ENCODE peak calls at places on chromosomes 3 and 15, in six cellular contexts. W, N, A, D, U and F are unnamed samples. For H3K4me1, the result is how much of the 10 kb centered on the place peaks cover.

GRCh38 chr3:124034809-124035152 is 42.9 kb upstream of the ROPN1 start:
- DNase-seq in W (no peak), N (no peak), A (no peak), D (no peak), U (no peak), F (no peak)

GRCh38 chr3:28840976-28841376 is 439.9 kb upstream of the RBMS3 start:
- DNase-seq in W (no peak), N (peak), A (no peak), D (no peak), U (no peak), F (no peak)

GRCh38 chr15:52134502-52135144 is 22.0 kb upstream of the BCL2L10 start:
- DNase-seq in W (no peak), N (no peak), A (no peak), D (peak), U (no peak), F (peak)

GRCh38 chr3:16647668-16648067 is 42.4 kb upstream of the DAZL start:
- DNase-seq in W (no peak), N (no peak), A (no peak), D (no peak), U (no peak), F (no peak)

GRCh38 chr3:107794664-107795443 is 272.1 kb downstream of the BBX start:
- DNase-seq in W (no peak), N (no peak), A (no peak), D (no peak), U (peak), F (no peak)

GRCh38 chr3:135013206-135013605 is 218.1 kb downstream of the EPHB1 start:
- DNase-seq in W (no peak), N (no peak), A (no peak), D (no peak), U (no peak), F (no peak)

GRCh38 chr3:172224560-172225214 is 185.3 kb downstream of the FNDC3B start:
- DNase-seq in W (no peak), N (no peak), A (no peak), D (no peak), U (peak), F (no peak)

GRCh38 chr15:90042766-90043525 is 41.8 kb downstream of the ZNF710 start:
- DNase-seq in W (no peak), N (no peak), A (no peak), D (peak), U (no peak), F (no peak)

GRCh38 chr3:49647741-49648140 is 26.4 kb upstream of the APEH start:
- DNase-seq in W (no peak), N (no peak), A (no peak), D (no peak), U (no peak), F (peak)

GRCh38 chr3:34108976-34109375 is 310.5 kb downstream of the PDCD6IP start:
- DNase-seq in W (no peak), N (no peak), A (no peak), D (no peak), U (no peak), F (no peak)

GRCh38 chr3:11246663-11246970 is 25.6 kb upstream of the ATG7 start:
- DNase-seq in W (no peak), N (no peak), A (no peak), D (no peak), U (no peak), F (no peak)

GRCh38 chr3:130835483-130835882 is 58.4 kb upstream of the ATP2C1 start:
- DNase-seq in W (peak), N (no peak), A (no peak), D (no peak), U (no peak), F (no peak)

GRCh38 chr3:194840661-194841514 is 155.2 kb downstream of the FAM43A start:
- DNase-seq in W (peak), N (peak), A (no peak), D (no peak), U (peak), F (peak)

GRCh38 chr15:91258436-91258779 is 158.4 kb downstream of the SV2B start:
- DNase-seq in W (peak), N (no peak), A (no peak), D (no peak), U (no peak), F (no peak)

GRCh38 chr3:115768661-115769060 is 145.4 kb downstream of the GAP43 start:
- DNase-seq in W (no peak), N (no peak), A (no peak), D (no peak), U (no peak), F (no peak)

GRCh38 chr3:31729573-31729972 is 196.8 kb downstream of the STT3B start:
- DNase-seq in W (no peak), N (no peak), A (no peak), D (no peak), U (no peak), F (no peak)

GRCh38 chr15:75349851-75350588 is 3.2 kb downstream of the NEIL1 start:
- DNase-seq in W (no peak), N (no peak), A (no peak), D (peak), U (no peak), F (no peak)

GRCh38 chr3:67685499-67685898 is 31.1 kb upstream of the SUCLG2 start:
- DNase-seq in W (no peak), N (no peak), A (no peak), D (no peak), U (no peak), F (no peak)

GRCh38 chr3:147383617-147384016 is 22.7 kb downstream of the ZIC4 start:
- DNase-seq in W (no peak), N (no peak), A (no peak), D (no peak), U (no peak), F (no peak)

GRCh38 chr3:147381610-147382009 is 24.7 kb downstream of the ZIC4 start:
- DNase-seq in W (no peak), N (no peak), A (no peak), D (no peak), U (no peak), F (no peak)

GRCh38 chr3:147385059-147386012 is 21.0 kb downstream of the ZIC4 start:
- DNase-seq in W (no peak), N (no peak), A (no peak), D (no peak), U (no peak), F (no peak)

GRCh38 chr3:147387550-147388394 is 18.6 kb downstream of the ZIC4 start:
- DNase-seq in W (no peak), N (no peak), A (no peak), D (no peak), U (no peak), F (no peak)

GRCh38 chr3:147384210-147385058 is 21.9 kb downstream of the ZIC4 start:
- DNase-seq in W (no peak), N (no peak), A (no peak), D (no peak), U (no peak), F (no peak)
- TF ChIP-seq CTCF in W (no peak), N (no peak), A (no peak), D (no peak), U (no peak), F (no peak)

GRCh38 chr3:13021934-13022265 is 51.3 kb downstream of the IQSEC1 start:
- DNase-seq in W (no peak), N (no peak), A (no peak), D (no peak), U (no peak), F (no peak)
- H3K4me1 ChIP-seq in W (half or more), N (half or more), A (under half), D (under half), U (under half), F (under half)

DNA sequence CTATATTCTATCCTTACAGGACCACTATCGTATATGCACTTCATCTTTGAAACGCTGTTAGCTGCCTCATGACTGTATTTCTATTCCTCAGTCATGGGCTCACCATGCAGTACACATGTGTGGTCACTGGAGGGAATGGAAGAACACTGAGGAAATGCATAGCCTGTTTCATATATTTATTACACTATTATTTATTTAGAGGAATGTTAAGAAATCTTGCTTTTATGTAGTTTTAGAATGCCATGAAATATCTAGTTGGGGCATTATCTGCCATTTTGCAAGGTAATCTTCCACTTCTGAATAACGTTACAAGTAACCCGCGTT is 155.7 kb downstream of the IGF1R start:
- DNase-seq in W (no peak), N (no peak), A (no peak), D (no peak), U (no peak), F (no peak)
- TF ChIP-seq CTCF in W (no peak), N (no peak), A (no peak), D (no peak), U (no peak), F (peak)

GRCh38 chr3:188306435-188306980 is 152.6 kb downstream of the LPP start:
- DNase-seq in W (no peak), N (no peak), A (no peak), D (no peak), U (no peak), F (no peak)

GRCh38 chr3:188315563-188315962 is 161.6 kb downstream of the LPP start:
- DNase-seq in W (no peak), N (no peak), A (no peak), D (no peak), U (peak), F (no peak)

GRCh38 chr3:188305220-188305619 is 151.3 kb downstream of the LPP start:
- DNase-seq in W (no peak), N (no peak), A (no peak), D (no peak), U (no peak), F (no peak)

GRCh38 chr3:188309437-188310269 is 155.7 kb downstream of the LPP start:
- DNase-seq in W (no peak), N (no peak), A (no peak), D (no peak), U (no peak), F (no peak)

DNA sequence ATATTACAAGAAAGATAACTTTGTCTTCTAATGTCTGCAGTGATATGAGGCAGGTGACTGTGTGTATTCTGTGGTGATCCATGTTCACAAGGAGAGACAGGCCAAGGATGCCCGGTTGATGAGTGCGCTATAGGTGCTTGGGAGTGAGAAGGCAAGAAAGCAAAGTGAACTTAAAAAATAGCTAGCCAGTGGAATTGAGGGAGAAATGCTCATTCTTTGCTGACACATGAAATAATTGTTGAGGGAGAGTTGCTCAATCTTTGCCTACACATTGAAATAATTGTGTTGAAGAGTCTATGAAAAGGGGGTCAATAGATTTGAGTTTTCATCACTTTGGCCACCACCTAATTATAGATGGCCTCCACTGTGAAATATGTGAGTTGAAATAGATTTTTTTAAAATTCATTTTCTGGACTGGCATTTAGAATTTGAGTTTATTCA is 156.3 kb downstream of the LPP start:
- DNase-seq in W (no peak), N (no peak), A (no peak), D (no peak), U (no peak), F (no peak)
- H3K4me1 ChIP-seq in W (under half), N (under half), A (under half), D (under half), U (under half), F (under half)

GRCh38 chr3:77086408-77086807 is 46.5 kb downstream of the ROBO2 start:
- DNase-seq in W (no peak), N (no peak), A (no peak), D (no peak), U (no peak), F (no peak)
- TF ChIP-seq CTCF in W (no peak), N (no peak), A (no peak), D (no peak), U (no peak), F (no peak)